ENCODE peak calls at places on chromosome 18, in eight cellular contexts. One of them, this sample, is unnamed.

GRCh38 chr18:57446322-57446721 is 11.1 kb downstream of the ONECUT2 start:
- DNase-seq in amygdala: no peak
- DNase-seq in lung microvascular endothelial cell: peak; percentile 49
- DNase-seq in effector CD4-positive, alpha-beta T cell: no peak
- DNase-seq in T-cell: no peak
- DNase-seq in GM23248: no peak
- DNase-seq in cardiac septum: no peak
- DNase-seq in stimulated activated CD4-positive, alpha-beta T cell treated with anti-CD3 and anti-CD28 coated beads, Interleukin-1b, Interleukin-23, amount 100 ng/mL, for 48 hours: no peak
- DNase-seq in this sample: no peak

GRCh38 chr18:8795586-8795985 is 90.2 kb downstream of the MTCL1 start:
- DNase-seq in amygdala: no peak
- DNase-seq in T-cell: no peak
- DNase-seq in effector CD4-positive, alpha-beta T cell: no peak
- DNase-seq in cardiac septum: no peak
- DNase-seq in stimulated activated CD4-positive, alpha-beta T cell treated with anti-CD3 and anti-CD28 coated beads, Interleukin-1b, Interleukin-23, amount 100 ng/mL, for 48 hours: no peak
- DNase-seq in lung microvascular endothelial cell: peak; percentile 46
- DNase-seq in GM23248: no peak
- DNase-seq in this sample: no peak

GRCh38 chr18:37341473-37342086 is 224.0 kb downstream of the CELF4 start:
- DNase-seq in stimulated activated CD4-positive, alpha-beta T cell treated with anti-CD3 and anti-CD28 coated beads, Interleukin-1b, Interleukin-23, amount 100 ng/mL, for 48 hours: no peak
- DNase-seq in cardiac septum: no peak
- DNase-seq in lung microvascular endothelial cell: no peak
- DNase-seq in effector CD4-positive, alpha-beta T cell: no peak
- DNase-seq in GM23248: peak; percentile 16
- DNase-seq in T-cell: no peak
- DNase-seq in amygdala: no peak
- DNase-seq in this sample: no peak

GRCh38 chr18:74496508-74497307 is 545 bp downstream of the CNDP2 start:
- DNase-seq in T-cell: peak; percentile 29
- DNase-seq in stimulated activated CD4-positive, alpha-beta T cell treated with anti-CD3 and anti-CD28 coated beads, Interleukin-1b, Interleukin-23, amount 100 ng/mL, for 48 hours: peak; percentile 40
- DNase-seq in amygdala: peak; percentile 73
- DNase-seq in effector CD4-positive, alpha-beta T cell: no peak
- DNase-seq in lung microvascular endothelial cell: peak; percentile 63
- DNase-seq in GM23248: peak; percentile 83
- DNase-seq in cardiac septum: no peak
- DNase-seq in this sample: peak; percentile 76

GRCh38 chr18:3669376-3669775 is 219.4 kb downstream of the TGIF1 start:
- DNase-seq in amygdala: no peak
- DNase-seq in GM23248: no peak
- DNase-seq in stimulated activated CD4-positive, alpha-beta T cell treated with anti-CD3 and anti-CD28 coated beads, Interleukin-1b, Interleukin-23, amount 100 ng/mL, for 48 hours: no peak
- DNase-seq in cardiac septum: no peak
- DNase-seq in T-cell: no peak
- DNase-seq in effector CD4-positive, alpha-beta T cell: no peak
- DNase-seq in lung microvascular endothelial cell: no peak
- DNase-seq in this sample: no peak

GRCh38 chr18:23609390-23610008 is 23.2 kb upstream of the NPC1 start:
- DNase-seq in amygdala: no peak
- DNase-seq in lung microvascular endothelial cell: peak; percentile 36
- DNase-seq in cardiac septum: no peak
- DNase-seq in stimulated activated CD4-positive, alpha-beta T cell treated with anti-CD3 and anti-CD28 coated beads, Interleukin-1b, Interleukin-23, amount 100 ng/mL, for 48 hours: no peak
- DNase-seq in T-cell: no peak
- DNase-seq in effector CD4-positive, alpha-beta T cell: no peak
- DNase-seq in GM23248: no peak
- DNase-seq in this sample: no peak

GRCh38 chr18:3554091-3554601 is 104.2 kb downstream of the TGIF1 start:
- DNase-seq in cardiac septum: no peak
- DNase-seq in stimulated activated CD4-positive, alpha-beta T cell treated with anti-CD3 and anti-CD28 coated beads, Interleukin-1b, Interleukin-23, amount 100 ng/mL, for 48 hours: no peak
- DNase-seq in effector CD4-positive, alpha-beta T cell: no peak
- DNase-seq in GM23248: no peak
- DNase-seq in lung microvascular endothelial cell: peak; percentile 5
- DNase-seq in amygdala: no peak
- DNase-seq in T-cell: no peak
- DNase-seq in this sample: no peak

GRCh38 chr18:50644807-50645206 is 84.9 kb downstream of the MAPK4 start:
- DNase-seq in amygdala: no peak
- DNase-seq in GM23248: peak; percentile 22
- DNase-seq in stimulated activated CD4-positive, alpha-beta T cell treated with anti-CD3 and anti-CD28 coated beads, Interleukin-1b, Interleukin-23, amount 100 ng/mL, for 48 hours: no peak
- DNase-seq in T-cell: no peak
- DNase-seq in lung microvascular endothelial cell: no peak
- DNase-seq in effector CD4-positive, alpha-beta T cell: no peak
- DNase-seq in cardiac septum: peak; percentile 65
- DNase-seq in this sample: no peak

GRCh38 chr18:7980136-7980535 is 413.0 kb downstream of the PTPRM start:
- DNase-seq in effector CD4-positive, alpha-beta T cell: no peak
- DNase-seq in lung microvascular endothelial cell: no peak
- DNase-seq in cardiac septum: no peak
- DNase-seq in amygdala: no peak
- DNase-seq in GM23248: no peak
- DNase-seq in T-cell: no peak
- DNase-seq in stimulated activated CD4-positive, alpha-beta T cell treated with anti-CD3 and anti-CD28 coated beads, Interleukin-1b, Interleukin-23, amount 100 ng/mL, for 48 hours: no peak
- DNase-seq in this sample: no peak

GRCh38 chr18:7607535-7608173 is 40.5 kb downstream of the PTPRM start:
- DNase-seq in lung microvascular endothelial cell: no peak
- DNase-seq in cardiac septum: no peak
- DNase-seq in T-cell: no peak
- DNase-seq in GM23248: no peak
- DNase-seq in amygdala: no peak
- DNase-seq in stimulated activated CD4-positive, alpha-beta T cell treated with anti-CD3 and anti-CD28 coated beads, Interleukin-1b, Interleukin-23, amount 100 ng/mL, for 48 hours: no peak
- DNase-seq in effector CD4-positive, alpha-beta T cell: no peak
- DNase-seq in this sample: no peak

GRCh38 chr18:51135795-51136194 is 61.7 kb downstream of the MEX3C start:
- DNase-seq in lung microvascular endothelial cell: no peak
- DNase-seq in stimulated activated CD4-positive, alpha-beta T cell treated with anti-CD3 and anti-CD28 coated beads, Interleukin-1b, Interleukin-23, amount 100 ng/mL, for 48 hours: no peak
- DNase-seq in effector CD4-positive, alpha-beta T cell: no peak
- DNase-seq in cardiac septum: peak; percentile 62
- DNase-seq in amygdala: no peak
- DNase-seq in T-cell: no peak
- DNase-seq in GM23248: no peak
- DNase-seq in this sample: no peak

GRCh38 chr18:35707674-35708073 is 126.1 kb downstream of the GALNT1 start:
- DNase-seq in lung microvascular endothelial cell: peak; percentile 73
- DNase-seq in T-cell: no peak
- DNase-seq in amygdala: no peak
- DNase-seq in cardiac septum: no peak
- DNase-seq in GM23248: no peak
- DNase-seq in stimulated activated CD4-positive, alpha-beta T cell treated with anti-CD3 and anti-CD28 coated beads, Interleukin-1b, Interleukin-23, amount 100 ng/mL, for 48 hours: no peak
- DNase-seq in effector CD4-positive, alpha-beta T cell: no peak
- DNase-seq in this sample: no peak

GRCh38 chr18:67260841-67261240 is 255.7 kb downstream of the DSEL start:
- DNase-seq in cardiac septum: no peak
- DNase-seq in T-cell: no peak
- DNase-seq in amygdala: no peak
- DNase-seq in effector CD4-positive, alpha-beta T cell: no peak
- DNase-seq in GM23248: peak; percentile 17
- DNase-seq in lung microvascular endothelial cell: no peak
- DNase-seq in stimulated activated CD4-positive, alpha-beta T cell treated with anti-CD3 and anti-CD28 coated beads, Interleukin-1b, Interleukin-23, amount 100 ng/mL, for 48 hours: no peak
- DNase-seq in this sample: no peak